ENCODE peak calls at places on chromosomes 11 and 22, in four cellular contexts. One of them, this sample, is unnamed.

GRCh38 chr22:16609548-16610261 is 17.1 kb upstream of the CCT8L2 start:
- DNase-seq in pancreas: no peak
- DNase-seq in B cell: no peak
- DNase-seq in Panc1: no peak
- DNase-seq in this sample: no peak

GRCh38 chr22:50702821-50703725 is 30.4 kb downstream of the SHANK3 start:
- DNase-seq in pancreas: no peak
- DNase-seq in Panc1: no peak
- DNase-seq in B cell: no peak
- DNase-seq in this sample: no peak

GRCh38 chr11:46273511-46274205 is 3.8 kb upstream of the CREB3L1 start:
- DNase-seq in pancreas: peak; percentile 74
- DNase-seq in B cell: no peak
- DNase-seq in Panc1: no peak
- DNase-seq in this sample: no peak

GRCh38 chr22:30607939-30608338 is 965 bp downstream of the TCN2 start:
- DNase-seq in pancreas: no peak
- DNase-seq in Panc1: no peak
- DNase-seq in B cell: no peak
- DNase-seq in this sample: no peak

GRCh38 chr11:78586452-78587046 is 11.9 kb upstream of the NARS2 start:
- DNase-seq in B cell: peak; percentile 31
- DNase-seq in Panc1: no peak
- DNase-seq in pancreas: no peak
- DNase-seq in this sample: peak; percentile 34

GRCh38 chr11:96036863-96037262 is 113.0 kb upstream of the MTMR2 start:
- DNase-seq in Panc1: no peak
- DNase-seq in B cell: no peak
- DNase-seq in pancreas: no peak
- DNase-seq in this sample: no peak

GRCh38 chr22:40418366-40419201 is 48.2 kb downstream of the SGSM3 start:
- DNase-seq in pancreas: peak; percentile 43
- DNase-seq in B cell: peak; percentile 57
- DNase-seq in Panc1: no peak
- DNase-seq in this sample: no peak

GRCh38 chr11:42021919-42022318 is 562.5 kb upstream of the LRRC4C start:
- DNase-seq in B cell: no peak
- DNase-seq in pancreas: no peak
- DNase-seq in Panc1: no peak
- DNase-seq in this sample: no peak

GRCh38 chr11:120952503-120953229 is 71.2 kb upstream of the TBCEL start:
- DNase-seq in pancreas: peak; percentile 83
- DNase-seq in Panc1: peak; percentile 51
- DNase-seq in B cell: peak; percentile 62
- DNase-seq in this sample: peak; percentile 75

GRCh38 chr22:40101417-40102101 is 76.2 kb upstream of the TNRC6B start:
- DNase-seq in Panc1: no peak
- DNase-seq in pancreas: no peak
- DNase-seq in B cell: no peak
- DNase-seq in this sample: no peak

GRCh38 chr11:26715133-26715532 is 6.7 kb downstream of the SLC5A12 start:
- DNase-seq in Panc1: no peak
- DNase-seq in B cell: no peak
- DNase-seq in pancreas: no peak
- DNase-seq in this sample: no peak

GRCh38 chr11:80718611-80719291 is 1277.9 kb upstream of the TENM4 start:
- DNase-seq in Panc1: no peak
- DNase-seq in B cell: no peak
- DNase-seq in pancreas: no peak
- DNase-seq in this sample: no peak

GRCh38 chr22:23837496-23837859 is 1.3 kb downstream of the DERL3 start:
- DNase-seq in B cell: no peak
- DNase-seq in pancreas: no peak
- DNase-seq in Panc1: no peak
- DNase-seq in this sample: no peak

GRCh38 chr22:23836692-23837495 is 1.9 kb downstream of the DERL3 start:
- DNase-seq in Panc1: no peak
- DNase-seq in pancreas: no peak
- DNase-seq in B cell: no peak
- DNase-seq in this sample: no peak

GRCh38 chr22:23840026-23840425 is 1.2 kb upstream of the DERL3 start:
- DNase-seq in Panc1: no peak
- DNase-seq in pancreas: no peak
- DNase-seq in B cell: no peak
- DNase-seq in this sample: no peak

GRCh38 chr22:23837911-23838685 is 708 bp downstream of the DERL3 start:
- DNase-seq in pancreas: no peak
- DNase-seq in B cell: peak; percentile 89
- DNase-seq in Panc1: no peak
- DNase-seq in this sample: no peak

DNA sequence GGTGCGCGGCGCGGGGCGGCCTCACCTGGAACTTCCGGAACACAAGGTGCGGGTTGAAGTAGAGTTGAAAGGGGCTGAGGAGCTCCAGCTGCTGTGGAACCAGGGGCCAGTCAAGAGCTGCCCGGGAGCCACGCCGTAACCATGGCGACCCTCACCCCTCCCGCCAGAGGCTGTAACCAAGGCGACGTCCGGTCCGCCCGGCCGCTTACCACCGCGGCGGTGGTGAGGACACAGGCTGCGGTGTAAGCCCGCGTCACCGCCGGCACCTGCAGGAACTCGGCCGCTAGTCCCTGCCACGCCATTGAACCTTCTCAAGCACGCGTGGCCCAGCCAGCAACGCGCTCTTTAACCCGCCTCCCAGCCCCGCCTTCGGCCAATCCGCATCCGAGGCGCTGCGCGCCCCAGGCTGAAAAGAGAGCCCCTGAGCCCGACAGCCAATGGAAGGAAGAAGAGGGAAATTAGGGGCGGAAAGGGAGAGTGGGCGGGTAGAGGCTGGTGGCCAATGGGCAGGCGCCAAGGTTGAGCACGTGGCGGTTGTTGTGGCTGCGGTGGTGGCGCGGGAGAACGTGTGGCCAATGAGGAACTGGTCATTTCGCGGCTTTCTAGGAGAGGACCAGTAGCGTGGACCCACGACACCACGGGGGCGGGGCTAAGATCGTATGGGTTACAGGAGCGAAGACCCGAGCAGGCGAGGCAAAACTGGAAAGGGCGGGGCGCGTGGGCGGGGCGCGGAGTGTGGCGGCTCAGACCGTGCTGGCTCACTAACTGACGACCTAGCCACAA is at the start of gene DERL3:
- DNase-seq in pancreas: peak; percentile 99
- DNase-seq in Panc1: peak; percentile 66
- DNase-seq in B cell: peak; percentile 99
- DNase-seq in this sample: peak; percentile 94
- TF ChIP-seq CTCF in pancreas: no peak
- TF ChIP-seq CTCF in Panc1: no peak
- TF ChIP-seq CTCF in B cell: no peak
- TF ChIP-seq CTCF in this sample: no peak

DNA sequence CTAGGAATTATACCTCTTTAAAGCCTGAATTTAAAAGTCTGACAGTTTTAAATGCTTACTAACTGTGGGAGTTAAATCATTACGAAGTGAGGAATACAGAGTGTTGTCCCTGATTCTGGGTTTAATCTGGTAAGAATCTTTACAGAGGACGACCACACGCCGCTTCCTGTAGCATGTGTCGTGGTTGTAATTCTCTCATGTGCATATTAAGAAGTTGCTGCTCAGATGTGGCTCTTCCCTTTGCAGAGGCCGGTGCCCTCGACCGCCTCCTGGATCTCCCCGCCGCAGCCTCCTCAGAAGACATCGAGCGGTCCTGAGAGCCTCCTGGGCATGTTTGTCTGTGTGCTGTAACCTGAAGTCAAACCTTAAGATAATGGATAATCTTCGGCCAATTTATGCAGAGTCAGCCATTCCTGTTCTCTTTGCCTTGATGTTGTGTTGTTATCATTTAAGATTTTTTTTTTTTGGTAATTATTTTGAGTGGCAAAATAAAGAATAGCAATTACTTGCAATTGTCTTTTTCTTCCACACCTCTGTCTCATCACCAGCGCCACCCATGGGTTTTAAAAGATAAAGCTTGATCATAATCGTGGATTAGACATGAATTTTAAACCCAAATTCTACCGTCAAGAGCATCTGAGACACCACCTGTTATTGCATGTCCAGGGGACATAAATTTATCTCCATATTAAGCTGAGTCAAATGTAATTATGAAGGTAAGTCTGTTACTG is 6.5 kb downstream of the GAL start:
- DNase-seq in Panc1: no peak
- DNase-seq in pancreas: no peak
- DNase-seq in B cell: no peak
- DNase-seq in this sample: no peak
- TF ChIP-seq CTCF in Panc1: no peak
- TF ChIP-seq CTCF in pancreas: no peak
- TF ChIP-seq CTCF in B cell: no peak
- TF ChIP-seq CTCF in this sample: no peak

GRCh38 chr11:62233730-62234129 is 8.3 kb upstream of the SCGB1D2 start:
- DNase-seq in Panc1: no peak
- DNase-seq in pancreas: no peak
- DNase-seq in B cell: no peak
- DNase-seq in this sample: no peak
- TF ChIP-seq CTCF in Panc1: peak; percentile 55
- TF ChIP-seq CTCF in pancreas: no peak
- TF ChIP-seq CTCF in B cell: no peak
- TF ChIP-seq CTCF in this sample: no peak

GRCh38 chr11:76551400-76551799 is 106.6 kb downstream of the EMSY start:
- DNase-seq in pancreas: no peak
- DNase-seq in Panc1: no peak
- DNase-seq in B cell: peak; percentile 5
- DNase-seq in this sample: no peak
- TF ChIP-seq CTCF in pancreas: no peak
- TF ChIP-seq CTCF in Panc1: no peak
- TF ChIP-seq CTCF in B cell: peak; percentile 46
- TF ChIP-seq CTCF in this sample: no peak

GRCh38 chr11:113372317-113372716 is 15.3 kb upstream of the ANKK1 start:
- DNase-seq in pancreas: no peak
- DNase-seq in Panc1: no peak
- DNase-seq in B cell: no peak
- DNase-seq in this sample: no peak
- TF ChIP-seq CTCF in pancreas: no peak
- TF ChIP-seq CTCF in Panc1: no peak
- TF ChIP-seq CTCF in B cell: no peak
- TF ChIP-seq CTCF in this sample: no peak

GRCh38 chr11:117835576-117835975 is 11.0 kb upstream of the FXYD2 start:
- DNase-seq in pancreas: no peak
- DNase-seq in B cell: no peak
- DNase-seq in Panc1: no peak
- DNase-seq in this sample: no peak

GRCh38 chr11:117839234-117839882 is 14.8 kb upstream of the FXYD2 start:
- DNase-seq in Panc1: no peak
- DNase-seq in pancreas: no peak
- DNase-seq in B cell: no peak
- DNase-seq in this sample: no peak

GRCh38 chr11:117837791-117838190 is 13.2 kb upstream of the FXYD2 start:
- DNase-seq in Panc1: no peak
- DNase-seq in B cell: no peak
- DNase-seq in pancreas: no peak
- DNase-seq in this sample: no peak

GRCh38 chr11:117836077-117836960 is 11.8 kb upstream of the FXYD2 start:
- DNase-seq in pancreas: no peak
- DNase-seq in B cell: no peak
- DNase-seq in Panc1: no peak
- DNase-seq in this sample: no peak

DNA sequence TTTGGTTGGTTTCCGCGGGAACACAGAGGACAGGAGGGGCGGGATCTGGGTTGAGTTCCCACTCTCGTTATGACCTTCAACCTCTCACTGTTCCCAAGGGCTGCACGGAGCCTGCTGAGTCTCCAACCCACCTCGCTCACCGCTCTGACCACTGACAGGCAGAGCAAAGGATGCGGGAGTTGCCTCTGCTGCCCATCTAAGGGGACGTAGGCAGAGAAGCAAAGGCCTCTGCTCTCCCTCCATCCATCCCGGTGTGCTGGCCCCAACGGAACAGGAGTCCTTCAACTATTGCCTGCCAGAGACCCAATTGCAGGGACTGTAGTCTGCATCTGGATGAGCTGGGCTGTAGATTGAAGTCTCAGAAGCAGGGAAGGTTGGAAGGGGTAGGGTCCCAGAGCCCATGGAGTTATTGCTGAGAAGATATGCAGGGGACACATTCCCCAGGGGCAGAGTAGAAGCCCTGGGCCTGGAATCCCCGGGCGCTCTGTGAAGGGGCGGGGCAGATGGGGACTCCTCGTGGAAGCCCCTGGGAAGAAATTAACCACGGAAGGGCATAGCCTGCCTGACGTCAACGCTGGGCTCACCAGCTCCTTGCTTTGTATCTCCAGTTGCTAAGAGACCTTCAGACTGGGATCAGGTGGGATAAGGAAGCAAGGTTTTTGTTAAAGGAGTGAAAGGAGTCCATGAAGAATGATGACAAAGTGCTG is 12.7 kb upstream of the FXYD2 start:
- DNase-seq in pancreas: no peak
- DNase-seq in B cell: no peak
- DNase-seq in Panc1: no peak
- DNase-seq in this sample: no peak
- TF ChIP-seq CTCF in pancreas: no peak
- TF ChIP-seq CTCF in B cell: no peak
- TF ChIP-seq CTCF in Panc1: no peak
- TF ChIP-seq CTCF in this sample: no peak